ENCODE peak calls at places on chromosomes 4 and X, in four cellular contexts. One of them, this sample, is unnamed.

GRCh38 chrX:70196961-70197805 is 19.9 kb downstream of the DGAT2L6 start:
- DNase-seq in fibroblast of lung: peak
- DNase-seq in suprapubic skin: peak
- DNase-seq in A549: peak
- DNase-seq in this sample: peak

GRCh38 chr4:10157478-10158354 is 41.1 kb upstream of the WDR1 start:
- DNase-seq in fibroblast of lung: peak
- DNase-seq in suprapubic skin: no peak
- DNase-seq in A549: peak
- DNase-seq in this sample: peak

GRCh38 chr4:173367946-173368345 is 2.8 kb upstream of the SAP30 start:
- DNase-seq in fibroblast of lung: peak
- DNase-seq in suprapubic skin: no peak
- DNase-seq in A549: no peak
- DNase-seq in this sample: peak

GRCh38 chr4:186144180-186144579 is 39.7 kb downstream of the FAM149A start:
- DNase-seq in fibroblast of lung: peak
- DNase-seq in suprapubic skin: no peak
- DNase-seq in A549: peak
- DNase-seq in this sample: peak

GRCh38 chr4:85243857-85244256 is 231.1 kb upstream of the ARHGAP24 start:
- DNase-seq in fibroblast of lung: no peak
- DNase-seq in suprapubic skin: no peak
- DNase-seq in A549: no peak
- DNase-seq in this sample: peak

GRCh38 chr4:123477804-123478209 is 81.2 kb downstream of the SPRY1 start:
- DNase-seq in fibroblast of lung: peak
- DNase-seq in suprapubic skin: no peak
- DNase-seq in A549: no peak
- DNase-seq in this sample: peak

GRCh38 chr4:184100297-184100885 is 117.3 kb downstream of the ENPP6 start:
- DNase-seq in fibroblast of lung: peak
- DNase-seq in suprapubic skin: no peak
- DNase-seq in A549: peak
- DNase-seq in this sample: peak

GRCh38 chr4:101597204-101597603 is 193.3 kb upstream of the BANK1 start:
- DNase-seq in fibroblast of lung: no peak
- DNase-seq in suprapubic skin: no peak
- DNase-seq in A549: no peak
- DNase-seq in this sample: no peak

GRCh38 chr4:106080376-106080775 is 185.1 kb downstream of the NPNT start:
- DNase-seq in fibroblast of lung: peak
- DNase-seq in suprapubic skin: no peak
- DNase-seq in A549: no peak
- DNase-seq in this sample: peak

GRCh38 chr4:150579591-150580234 is 2.2 kb upstream of the MAB21L2 start:
- DNase-seq in fibroblast of lung: peak
- DNase-seq in suprapubic skin: no peak
- DNase-seq in A549: no peak
- DNase-seq in this sample: peak

GRCh38 chrX:130529531-130529930 is 127.7 kb downstream of the RBMX2 start:
- DNase-seq in fibroblast of lung: no peak
- DNase-seq in suprapubic skin: no peak
- DNase-seq in A549: no peak
- DNase-seq in this sample: no peak

GRCh38 chr4:153564630-153565525 is 98.7 kb downstream of the TMEM131L start:
- DNase-seq in fibroblast of lung: peak
- DNase-seq in suprapubic skin: no peak
- DNase-seq in A549: peak
- DNase-seq in this sample: peak

GRCh38 chr4:107035711-107036601 is at the start of gene DKK2:
- DNase-seq in fibroblast of lung: no peak
- DNase-seq in suprapubic skin: peak
- DNase-seq in A549: no peak
- DNase-seq in this sample: peak

GRCh38 chrX:2463973-2464676 is 36.7 kb downstream of the DHRSX start:
- DNase-seq in fibroblast of lung: peak
- DNase-seq in suprapubic skin: no peak
- DNase-seq in A549: peak
- DNase-seq in this sample: peak

GRCh38 chr4:122826596-122827257 is at the start of gene FGF2:
- DNase-seq in fibroblast of lung: peak
- DNase-seq in suprapubic skin: peak
- DNase-seq in A549: peak
- DNase-seq in this sample: peak

GRCh38 chrX:68995780-68996551 is 167.1 kb downstream of the EFNB1 start:
- DNase-seq in fibroblast of lung: peak
- DNase-seq in suprapubic skin: no peak
- DNase-seq in A549: no peak
- DNase-seq in this sample: peak

GRCh38 chrX:48573690-48574269 is 504 bp upstream of the RBM3 start:
- DNase-seq in fibroblast of lung: no peak
- DNase-seq in suprapubic skin: no peak
- DNase-seq in A549: no peak
- DNase-seq in this sample: peak

GRCh38 chrX:38220024-38220935 is at the start of gene SRPX:
- DNase-seq in fibroblast of lung: peak
- DNase-seq in suprapubic skin: peak
- DNase-seq in A549: peak
- DNase-seq in this sample: peak

GRCh38 chr4:156999175-156999517 is 27.5 kb upstream of the PDGFC start:
- DNase-seq in fibroblast of lung: peak
- DNase-seq in suprapubic skin: no peak
- DNase-seq in A549: peak
- DNase-seq in this sample: peak

GRCh38 chr4:176236909-176237308 is 32.1 kb downstream of the ASB5 start:
- DNase-seq in fibroblast of lung: peak
- DNase-seq in suprapubic skin: no peak
- DNase-seq in A549: no peak
- DNase-seq in this sample: no peak

GRCh38 chr4:6268650-6269399 is 825 bp upstream of the WFS1 start:
- DNase-seq in fibroblast of lung: no peak
- DNase-seq in suprapubic skin: no peak
- DNase-seq in A549: no peak
- DNase-seq in this sample: no peak

GRCh38 chrX:107659768-107660167 is 31.5 kb downstream of the PRPS1 start:
- DNase-seq in fibroblast of lung: peak
- DNase-seq in suprapubic skin: no peak
- DNase-seq in A549: peak
- DNase-seq in this sample: peak
- TF ChIP-seq CTCF in fibroblast of lung: peak
- TF ChIP-seq CTCF in suprapubic skin: peak
- TF ChIP-seq CTCF in A549: peak
- TF ChIP-seq CTCF in this sample: peak

GRCh38 chr4:1195109-1195671 is 22.8 kb upstream of the SPON2 start:
- DNase-seq in fibroblast of lung: no peak
- DNase-seq in suprapubic skin: no peak
- DNase-seq in A549: no peak
- DNase-seq in this sample: no peak
- H3K4me3 ChIP-seq in fibroblast of lung: no peak
- H3K4me3 ChIP-seq in suprapubic skin: no peak
- H3K4me3 ChIP-seq in A549: no peak
- H3K4me3 ChIP-seq in this sample: no peak

DNA sequence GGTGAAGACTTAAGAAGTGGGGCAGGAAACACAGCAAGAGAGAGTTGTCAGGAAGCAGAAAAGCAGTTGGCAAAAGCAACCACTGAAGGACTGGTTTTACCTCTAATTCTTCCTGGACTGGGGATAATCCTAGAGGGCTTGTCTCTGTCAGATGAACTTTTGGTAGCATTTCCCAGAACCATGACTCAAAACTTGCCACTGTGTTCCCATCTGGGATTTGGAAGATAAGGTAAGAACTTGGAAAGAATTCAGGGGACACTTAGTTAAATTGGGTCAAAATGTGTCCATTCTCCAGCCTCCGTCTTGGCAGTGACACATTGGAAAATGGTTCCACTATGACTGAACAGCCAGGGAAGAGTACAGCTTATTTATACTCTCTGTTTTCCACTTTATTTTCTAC is 55.7 kb downstream of the CD38 start:
- DNase-seq in fibroblast of lung: no peak
- DNase-seq in suprapubic skin: no peak
- DNase-seq in A549: no peak
- DNase-seq in this sample: peak
- TF ChIP-seq CTCF in fibroblast of lung: no peak
- TF ChIP-seq CTCF in suprapubic skin: no peak
- TF ChIP-seq CTCF in A549: no peak
- TF ChIP-seq CTCF in this sample: no peak

GRCh38 chr4:145107126-145107525 is 9.0 kb downstream of the ABCE1 start:
- DNase-seq in fibroblast of lung: no peak
- DNase-seq in suprapubic skin: no peak
- DNase-seq in A549: no peak
- DNase-seq in this sample: no peak
- H3K4me3 ChIP-seq in fibroblast of lung: no peak
- H3K4me3 ChIP-seq in suprapubic skin: no peak
- H3K4me3 ChIP-seq in A549: no peak
- H3K4me3 ChIP-seq in this sample: no peak